ENCODE peak calls at places on chromosomes 3 and 15, in four cellular contexts. One of them, this sample, is unnamed.

GRCh38 chr3:105647047-105647446 is 221.8 kb downstream of the CBLB start:
- DNase-seq in ovary: no peak
- DNase-seq in stomach: no peak
- DNase-seq in K562: no peak
- DNase-seq in this sample: no peak

GRCh38 chr3:171810278-171811058 is at the start of gene PLD1:
- DNase-seq in ovary: peak; percentile 88
- DNase-seq in stomach: peak; percentile 89
- DNase-seq in K562: peak; percentile 71
- DNase-seq in this sample: peak; percentile 41

GRCh38 chr15:28995193-28995592 is 109.4 kb downstream of the APBA2 start:
- DNase-seq in ovary: no peak
- DNase-seq in stomach: no peak
- DNase-seq in K562: no peak
- DNase-seq in this sample: no peak

GRCh38 chr15:49421991-49422390 is 1.1 kb upstream of the FGF7 start:
- DNase-seq in ovary: peak; percentile 68
- DNase-seq in stomach: peak; percentile 31
- DNase-seq in K562: peak; percentile 33
- DNase-seq in this sample: no peak

GRCh38 chr3:16849240-16849639 is 35.5 kb upstream of the PLCL2 start:
- DNase-seq in ovary: peak; percentile 51
- DNase-seq in stomach: peak; percentile 65
- DNase-seq in K562: no peak
- DNase-seq in this sample: no peak

GRCh38 chr3:156816091-156816793 is 9.9 kb upstream of the LEKR1 start:
- DNase-seq in ovary: peak; percentile 47
- DNase-seq in stomach: peak; percentile 43
- DNase-seq in K562: no peak
- DNase-seq in this sample: no peak

GRCh38 chr3:36540898-36541518 is 160.7 kb downstream of the STAC start:
- DNase-seq in ovary: no peak
- DNase-seq in stomach: no peak
- DNase-seq in K562: no peak
- DNase-seq in this sample: no peak

GRCh38 chr3:65746848-65747247 is 291.9 kb downstream of the MAGI1 start:
- DNase-seq in ovary: no peak
- DNase-seq in stomach: no peak
- DNase-seq in K562: no peak
- DNase-seq in this sample: no peak

GRCh38 chr3:99875925-99876781 is 58.5 kb downstream of the CMSS1 start:
- DNase-seq in ovary: peak; percentile 88
- DNase-seq in stomach: peak; percentile 84
- DNase-seq in K562: peak; percentile 63
- DNase-seq in this sample: peak; percentile 51

GRCh38 chr3:20391628-20392027 is 205.6 kb upstream of the SGO1 start:
- DNase-seq in ovary: no peak
- DNase-seq in stomach: no peak
- DNase-seq in K562: no peak
- DNase-seq in this sample: no peak

GRCh38 chr3:67947808-67948508 is 293.5 kb upstream of the SUCLG2 start:
- DNase-seq in ovary: no peak
- DNase-seq in stomach: no peak
- DNase-seq in K562: no peak
- DNase-seq in this sample: no peak

GRCh38 chr15:68479870-68480269 is 47.9 kb upstream of the ITGA11 start:
- DNase-seq in ovary: no peak
- DNase-seq in stomach: no peak
- DNase-seq in K562: no peak
- DNase-seq in this sample: no peak

GRCh38 chr3:4730734-4731133 is 237.6 kb downstream of the ITPR1 start:
- DNase-seq in ovary: no peak
- DNase-seq in stomach: no peak
- DNase-seq in K562: no peak
- DNase-seq in this sample: no peak

GRCh38 chr3:147943265-147943945 is 534.2 kb downstream of the ZIC1 start:
- DNase-seq in ovary: no peak
- DNase-seq in stomach: no peak
- DNase-seq in K562: no peak
- DNase-seq in this sample: no peak

GRCh38 chr15:50880651-50881114 is 27.8 kb upstream of the AP4E1 start:
- DNase-seq in ovary: no peak
- DNase-seq in stomach: no peak
- DNase-seq in K562: no peak
- DNase-seq in this sample: no peak

GRCh38 chr3:101850327-101851048 is 1.2 kb downstream of the NFKBIZ start:
- DNase-seq in ovary: no peak
- DNase-seq in stomach: no peak
- DNase-seq in K562: no peak
- DNase-seq in this sample: no peak

GRCh38 chr15:81294501-81294850 is 29.5 kb downstream of the STARD5 start:
- DNase-seq in ovary: no peak
- DNase-seq in stomach: no peak
- DNase-seq in K562: no peak
- DNase-seq in this sample: no peak

GRCh38 chr15:89112341-89112971 is 24.2 kb downstream of the ABHD2 start:
- DNase-seq in ovary: no peak
- DNase-seq in stomach: peak; percentile 67
- DNase-seq in K562: no peak
- DNase-seq in this sample: no peak

GRCh38 chr3:15796771-15797599 is 794 bp downstream of the ANKRD28 start:
- DNase-seq in ovary: no peak
- DNase-seq in stomach: no peak
- DNase-seq in K562: peak; percentile 25
- DNase-seq in this sample: no peak

GRCh38 chr3:138898708-138899107 is 48.2 kb downstream of the FOXL2 start:
- DNase-seq in ovary: no peak
- DNase-seq in stomach: no peak
- DNase-seq in K562: no peak
- DNase-seq in this sample: no peak

GRCh38 chr15:59300618-59301139 is 72.0 kb downstream of the MYO1E start:
- DNase-seq in ovary: no peak
- DNase-seq in stomach: peak; percentile 48
- DNase-seq in K562: no peak
- DNase-seq in this sample: no peak

GRCh38 chr3:139302084-139302800 is 41.6 kb upstream of the MRPS22 start:
- DNase-seq in ovary: no peak
- DNase-seq in stomach: no peak
- DNase-seq in K562: no peak
- DNase-seq in this sample: no peak

GRCh38 chr15:29805043-29805707 is 17.1 kb downstream of the TJP1 start:
- DNase-seq in ovary: peak; percentile 30
- DNase-seq in stomach: no peak
- DNase-seq in K562: no peak
- DNase-seq in this sample: no peak

GRCh38 chr3:42195879-42196330 is 70.1 kb downstream of the CCK start:
- DNase-seq in ovary: no peak
- DNase-seq in stomach: no peak
- DNase-seq in K562: no peak
- DNase-seq in this sample: no peak

GRCh38 chr3:57983734-57984518 is 24.3 kb upstream of the FLNB start:
- DNase-seq in ovary: peak; percentile 61
- DNase-seq in stomach: peak; percentile 58
- DNase-seq in K562: no peak
- DNase-seq in this sample: peak; percentile 56

GRCh38 chr3:129565902-129566301 is 22.9 kb downstream of the H1-8 start:
- DNase-seq in ovary: no peak
- DNase-seq in stomach: no peak
- DNase-seq in K562: no peak
- DNase-seq in this sample: no peak

GRCh38 chr3:129564981-129565644 is 22.1 kb downstream of the H1-8 start:
- DNase-seq in ovary: no peak
- DNase-seq in stomach: no peak
- DNase-seq in K562: no peak
- DNase-seq in this sample: no peak

GRCh38 chr3:129567932-129568331 is 25.0 kb downstream of the H1-8 start:
- DNase-seq in ovary: no peak
- DNase-seq in stomach: no peak
- DNase-seq in K562: no peak
- DNase-seq in this sample: no peak

GRCh38 chr3:129569856-129570255 is 26.9 kb downstream of the H1-8 start:
- DNase-seq in ovary: no peak
- DNase-seq in stomach: no peak
- DNase-seq in K562: no peak
- DNase-seq in this sample: no peak

GRCh38 chr3:129567176-129567705 is 24.3 kb downstream of the H1-8 start:
- DNase-seq in ovary: no peak
- DNase-seq in stomach: no peak
- DNase-seq in K562: no peak
- DNase-seq in this sample: no peak
- TF ChIP-seq POLR2A in ovary: no peak
- TF ChIP-seq POLR2A in stomach: no peak
- TF ChIP-seq POLR2A in K562: no peak
- TF ChIP-seq POLR2A in this sample: no peak

DNA sequence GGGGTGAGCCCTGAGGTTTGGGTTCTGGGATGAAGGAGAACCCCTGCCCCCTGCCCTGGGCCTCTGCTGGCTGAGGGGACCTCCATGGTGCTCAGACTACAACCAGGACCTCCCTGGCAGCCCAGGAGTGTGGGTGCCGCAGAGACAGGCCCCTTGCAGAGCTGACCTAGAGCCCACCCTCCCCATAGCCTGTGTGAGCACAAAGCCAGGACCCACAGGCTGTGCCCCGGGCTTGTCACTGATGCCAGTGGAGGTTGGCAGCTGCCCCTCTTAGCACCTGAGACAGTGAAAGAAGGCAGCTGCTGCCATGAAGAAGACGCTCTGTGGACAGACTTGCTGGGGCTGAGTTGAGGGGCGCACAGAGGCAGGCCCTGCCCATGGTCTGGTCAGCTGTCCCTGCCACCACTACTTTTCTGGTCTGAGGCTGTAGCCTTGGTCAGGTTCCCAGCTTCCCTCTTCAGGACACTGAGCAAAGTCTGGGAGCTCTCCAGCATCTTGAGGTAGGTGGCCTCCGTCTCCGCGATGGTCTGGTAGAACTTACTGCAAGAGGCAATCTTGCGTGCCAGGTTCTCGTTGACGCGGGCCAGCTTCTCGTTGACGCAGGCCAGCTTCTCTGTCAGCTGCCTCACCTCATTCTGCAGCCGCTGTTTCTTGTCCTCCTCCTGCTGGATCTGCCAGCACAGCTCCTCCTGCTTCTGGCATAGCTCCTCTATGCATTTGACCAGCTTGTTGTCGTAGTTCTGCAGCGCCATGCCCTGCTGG is 23.0 kb downstream of the USP4 start:
- DNase-seq in ovary: no peak
- DNase-seq in stomach: no peak
- DNase-seq in K562: no peak
- DNase-seq in this sample: no peak
- TF ChIP-seq POLR2A in ovary: no peak
- TF ChIP-seq POLR2A in stomach: no peak
- TF ChIP-seq POLR2A in K562: no peak
- TF ChIP-seq POLR2A in this sample: no peak

GRCh38 chr3:49803464-49804140 is 541 bp downstream of the INKA1 start:
- DNase-seq in ovary: no peak
- DNase-seq in stomach: no peak
- DNase-seq in K562: peak; percentile 70
- DNase-seq in this sample: no peak

GRCh38 chr3:49802719-49803463 is at the start of gene INKA1:
- DNase-seq in ovary: peak; percentile 92
- DNase-seq in stomach: peak; percentile 91
- DNase-seq in K562: peak; percentile 87
- DNase-seq in this sample: peak; percentile 91

GRCh38 chr3:49805884-49806701 is 3.0 kb downstream of the INKA1 start:
- DNase-seq in ovary: peak; percentile 61
- DNase-seq in stomach: no peak
- DNase-seq in K562: peak; percentile 31
- DNase-seq in this sample: no peak

GRCh38 chr3:49805367-49805782 is 2.3 kb downstream of the INKA1 start:
- DNase-seq in ovary: peak; percentile 89
- DNase-seq in stomach: peak; percentile 83
- DNase-seq in K562: no peak
- DNase-seq in this sample: no peak

DNA sequence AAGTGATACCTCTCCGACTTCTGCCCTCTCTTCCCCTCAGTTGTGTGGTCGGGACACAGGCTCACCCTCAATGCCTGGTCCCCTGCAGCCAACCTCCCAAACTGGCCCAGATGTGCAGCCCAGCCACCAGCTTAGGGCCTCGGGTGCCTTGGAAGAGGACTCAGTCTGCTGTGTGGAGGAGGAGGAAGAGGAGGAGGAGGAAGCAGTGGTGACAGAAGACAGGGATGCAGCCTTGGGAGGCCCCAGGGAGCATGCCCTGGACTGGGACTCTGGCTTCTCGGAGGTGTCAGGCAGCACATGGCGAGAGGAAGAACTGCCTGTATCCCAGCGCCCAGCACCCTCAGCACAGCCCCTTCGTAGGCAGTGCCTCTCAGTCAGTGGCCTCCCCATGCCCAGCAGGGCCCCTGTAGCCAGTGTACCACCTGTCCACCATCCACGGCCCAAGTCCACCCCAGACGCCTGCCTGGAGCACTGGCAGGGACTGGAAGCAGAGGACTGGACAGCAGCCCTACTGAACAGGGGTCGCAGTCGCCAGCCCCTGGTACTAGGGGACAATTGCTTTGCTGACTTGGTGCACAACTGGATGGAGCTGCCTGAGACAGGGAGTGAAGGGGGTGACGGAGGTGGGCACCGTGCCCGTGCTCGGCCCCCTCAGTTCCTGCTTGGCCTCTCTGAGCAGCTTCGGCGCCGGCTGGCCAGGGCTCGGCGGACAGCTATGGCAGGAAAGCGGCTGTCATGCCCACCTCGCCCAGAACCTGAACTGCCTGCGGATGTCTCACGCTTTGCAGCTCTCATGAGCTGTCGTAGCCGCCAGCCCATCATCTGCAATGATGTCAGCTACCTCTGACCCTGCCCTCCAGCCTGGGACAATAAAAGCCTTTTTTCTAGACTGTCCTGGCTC is 1.3 kb downstream of the INKA1 start:
- DNase-seq in ovary: no peak
- DNase-seq in stomach: no peak
- DNase-seq in K562: no peak
- DNase-seq in this sample: no peak
- TF ChIP-seq POLR2A in ovary: no peak
- TF ChIP-seq POLR2A in stomach: no peak
- TF ChIP-seq POLR2A in K562: no peak
- TF ChIP-seq POLR2A in this sample: no peak

DNA sequence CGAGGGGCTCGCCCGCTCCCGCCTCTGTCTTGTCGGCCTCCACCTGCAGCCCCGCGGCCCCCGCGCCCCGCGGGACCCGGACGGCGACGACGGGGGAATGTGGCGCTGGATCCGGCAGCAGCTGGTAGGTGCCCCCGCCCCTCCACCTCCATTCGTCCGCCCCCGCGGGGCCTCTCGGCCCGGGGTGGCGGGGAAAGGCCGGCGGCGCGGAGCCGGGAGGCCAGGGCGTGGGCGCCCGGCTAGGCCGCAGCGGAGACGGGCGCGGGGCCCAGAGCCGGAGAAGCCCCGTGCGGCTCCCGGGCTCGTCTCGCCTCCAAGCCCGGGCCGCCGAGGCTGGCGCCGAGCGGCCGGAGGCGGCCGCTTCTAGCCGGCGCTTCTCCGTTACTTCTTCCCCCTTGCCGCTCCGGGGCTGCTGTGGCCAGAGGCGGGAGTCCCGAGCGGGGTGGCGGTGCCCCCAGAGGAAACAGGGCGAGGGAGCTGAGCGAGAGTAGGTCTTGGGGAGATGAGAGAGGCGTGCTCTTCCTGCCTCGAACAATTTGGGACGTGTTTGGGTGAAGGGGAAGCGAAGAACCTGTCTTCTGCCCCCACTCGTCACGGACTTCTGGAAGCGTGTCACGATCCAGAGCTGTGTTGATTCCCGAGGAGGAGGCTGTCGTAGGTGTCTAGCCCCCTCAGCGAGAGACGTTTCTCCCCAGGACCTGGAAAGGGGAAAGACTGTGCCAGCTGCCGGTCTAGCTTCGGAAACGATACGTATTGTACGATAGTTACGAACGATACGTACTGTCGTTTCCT is 555 bp downstream of the ATP11B start:
- DNase-seq in ovary: peak; percentile 41
- DNase-seq in stomach: peak; percentile 47
- DNase-seq in K562: peak; percentile 79
- DNase-seq in this sample: peak; percentile 26
- TF ChIP-seq POLR2A in ovary: no peak
- TF ChIP-seq POLR2A in stomach: no peak
- TF ChIP-seq POLR2A in K562: peak; percentile 56
- TF ChIP-seq POLR2A in this sample: no peak

This sample was measured in GM12891.